ENCODE peak calls at places on chromosomes 13 and 19, in nine cellular contexts. One of them, this sample, is unnamed.

GRCh38 chr13:96011291-96011875 is 41.8 kb downstream of the UGGT2 start:
- DNase-seq in BE2C: no peak
- DNase-seq in fibroblast of pulmonary artery: no peak
- DNase-seq in colonic mucosa: no peak
- DNase-seq in lower lobe of right lung: no peak
- DNase-seq in cardiac muscle cell: no peak
- DNase-seq in tibial nerve: no peak
- DNase-seq in neural progenitor cell: no peak
- DNase-seq in fibroblast of lung: peak
- DNase-seq in this sample: no peak

GRCh38 chr13:113291997-113292862 is 4.8 kb upstream of the LAMP1 start:
- DNase-seq in BE2C: no peak
- DNase-seq in fibroblast of pulmonary artery: no peak
- DNase-seq in colonic mucosa: peak
- DNase-seq in lower lobe of right lung: peak
- DNase-seq in cardiac muscle cell: peak
- DNase-seq in tibial nerve: no peak
- DNase-seq in neural progenitor cell: peak
- DNase-seq in fibroblast of lung: peak
- DNase-seq in this sample: no peak

GRCh38 chr13:86788624-86789023 is 882.5 kb upstream of the SLITRK5 start:
- DNase-seq in BE2C: no peak
- DNase-seq in fibroblast of pulmonary artery: no peak
- DNase-seq in colonic mucosa: no peak
- DNase-seq in lower lobe of right lung: no peak
- DNase-seq in cardiac muscle cell: no peak
- DNase-seq in tibial nerve: no peak
- DNase-seq in neural progenitor cell: peak
- DNase-seq in fibroblast of lung: no peak
- DNase-seq in this sample: no peak

GRCh38 chr13:65472336-65472735 is 1757.8 kb downstream of the PCDH9 start:
- DNase-seq in BE2C: no peak
- DNase-seq in fibroblast of pulmonary artery: peak
- DNase-seq in colonic mucosa: no peak
- DNase-seq in lower lobe of right lung: no peak
- DNase-seq in cardiac muscle cell: no peak
- DNase-seq in tibial nerve: no peak
- DNase-seq in neural progenitor cell: no peak
- DNase-seq in fibroblast of lung: no peak
- DNase-seq in this sample: no peak

GRCh38 chr19:19352823-19353222 is 32.2 kb downstream of the MAU2 start:
- DNase-seq in BE2C: no peak
- DNase-seq in fibroblast of pulmonary artery: no peak
- DNase-seq in colonic mucosa: no peak
- DNase-seq in lower lobe of right lung: no peak
- DNase-seq in cardiac muscle cell: no peak
- DNase-seq in tibial nerve: no peak
- DNase-seq in neural progenitor cell: no peak
- DNase-seq in fibroblast of lung: no peak
- DNase-seq in this sample: no peak

GRCh38 chr13:24271611-24272451 is 37.5 kb upstream of the C1QTNF9 start:
- DNase-seq in BE2C: no peak
- DNase-seq in fibroblast of pulmonary artery: peak
- DNase-seq in colonic mucosa: peak
- DNase-seq in lower lobe of right lung: peak
- DNase-seq in cardiac muscle cell: no peak
- DNase-seq in tibial nerve: no peak
- DNase-seq in neural progenitor cell: peak
- DNase-seq in fibroblast of lung: peak
- DNase-seq in this sample: no peak

GRCh38 chr19:658916-659839 is 3.8 kb downstream of the RNF126 start:
- DNase-seq in BE2C: peak
- DNase-seq in fibroblast of pulmonary artery: no peak
- DNase-seq in colonic mucosa: no peak
- DNase-seq in lower lobe of right lung: no peak
- DNase-seq in cardiac muscle cell: no peak
- DNase-seq in tibial nerve: no peak
- DNase-seq in neural progenitor cell: no peak
- DNase-seq in fibroblast of lung: no peak
- DNase-seq in this sample: no peak

GRCh38 chr19:48746738-48747575 is at the start of gene IZUMO1:
- DNase-seq in BE2C: peak
- DNase-seq in fibroblast of pulmonary artery: peak
- DNase-seq in colonic mucosa: peak
- DNase-seq in lower lobe of right lung: peak
- DNase-seq in cardiac muscle cell: peak
- DNase-seq in tibial nerve: peak
- DNase-seq in neural progenitor cell: peak
- DNase-seq in fibroblast of lung: peak
- DNase-seq in this sample: peak

GRCh38 chr19:34188388-34188787 is 16.1 kb downstream of the LSM14A start:
- DNase-seq in BE2C: no peak
- DNase-seq in fibroblast of pulmonary artery: peak
- DNase-seq in colonic mucosa: no peak
- DNase-seq in lower lobe of right lung: no peak
- DNase-seq in cardiac muscle cell: no peak
- DNase-seq in tibial nerve: no peak
- DNase-seq in neural progenitor cell: no peak
- DNase-seq in fibroblast of lung: no peak
- DNase-seq in this sample: no peak

GRCh38 chr13:97141564-97142005 is 80.5 kb upstream of the MBNL2 start:
- DNase-seq in BE2C: peak
- DNase-seq in fibroblast of pulmonary artery: peak
- DNase-seq in colonic mucosa: peak
- DNase-seq in lower lobe of right lung: no peak
- DNase-seq in cardiac muscle cell: peak
- DNase-seq in tibial nerve: no peak
- DNase-seq in neural progenitor cell: peak
- DNase-seq in fibroblast of lung: peak
- DNase-seq in this sample: peak

GRCh38 chr13:20700288-20700687 is 3.2 kb upstream of the IL17D start:
- DNase-seq in BE2C: no peak
- DNase-seq in fibroblast of pulmonary artery: no peak
- DNase-seq in colonic mucosa: no peak
- DNase-seq in lower lobe of right lung: no peak
- DNase-seq in cardiac muscle cell: no peak
- DNase-seq in tibial nerve: no peak
- DNase-seq in neural progenitor cell: no peak
- DNase-seq in fibroblast of lung: no peak
- DNase-seq in this sample: no peak

GRCh38 chr13:50127017-50127725 is 111.9 kb downstream of the KCNRG start:
- DNase-seq in BE2C: no peak
- DNase-seq in fibroblast of pulmonary artery: peak
- DNase-seq in colonic mucosa: peak
- DNase-seq in lower lobe of right lung: peak
- DNase-seq in cardiac muscle cell: peak
- DNase-seq in tibial nerve: peak
- DNase-seq in neural progenitor cell: peak
- DNase-seq in fibroblast of lung: peak
- DNase-seq in this sample: no peak

DNA sequence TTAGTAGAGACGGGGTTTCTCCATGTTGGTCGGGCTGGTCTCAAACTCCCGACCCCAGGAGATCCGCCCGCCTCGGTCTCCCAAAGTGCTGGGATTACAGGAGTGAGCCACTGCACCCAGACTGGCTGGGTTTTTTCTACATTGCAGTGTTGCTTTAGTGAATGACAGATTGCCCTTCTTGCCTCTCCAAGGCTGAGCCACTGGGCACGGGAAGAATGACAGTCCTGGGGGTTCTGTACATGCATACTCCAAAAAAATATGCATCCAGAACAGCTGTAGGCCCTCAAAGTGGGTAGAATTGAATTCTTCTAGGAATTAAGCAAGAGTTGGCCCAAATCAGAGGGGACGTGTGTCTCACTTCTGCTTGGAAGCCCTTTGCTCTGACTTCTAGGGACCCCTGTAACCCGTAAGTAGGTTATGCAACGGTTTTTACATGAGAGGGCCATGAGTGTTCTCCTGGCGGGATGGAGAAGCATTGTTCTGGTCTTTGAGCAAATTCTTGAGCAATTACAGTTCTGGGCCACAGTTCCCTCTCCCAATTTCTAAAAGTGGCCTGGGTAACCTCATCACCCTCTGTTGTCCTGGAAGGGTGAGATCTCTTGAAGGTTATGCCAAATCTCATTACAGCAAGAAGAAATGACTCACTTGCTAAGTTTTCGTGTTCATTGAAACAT is 3.6 kb downstream of the ACTN4 start:
- DNase-seq in BE2C: no peak
- DNase-seq in fibroblast of pulmonary artery: peak
- DNase-seq in colonic mucosa: no peak
- DNase-seq in lower lobe of right lung: no peak
- DNase-seq in cardiac muscle cell: no peak
- DNase-seq in tibial nerve: no peak
- DNase-seq in neural progenitor cell: no peak
- DNase-seq in fibroblast of lung: peak
- DNase-seq in this sample: no peak
- H3K4me3 ChIP-seq in BE2C: no peak
- H3K4me3 ChIP-seq in fibroblast of pulmonary artery: peak
- H3K4me3 ChIP-seq in colonic mucosa: peak
- H3K4me3 ChIP-seq in lower lobe of right lung: peak
- H3K4me3 ChIP-seq in cardiac muscle cell: no peak
- H3K4me3 ChIP-seq in tibial nerve: peak
- H3K4me3 ChIP-seq in neural progenitor cell: no peak
- H3K4me3 ChIP-seq in fibroblast of lung: no peak
- H3K4me3 ChIP-seq in this sample: peak

GRCh38 chr13:57716295-57716694 is 84.8 kb downstream of the PCDH17 start:
- DNase-seq in BE2C: no peak
- DNase-seq in fibroblast of pulmonary artery: no peak
- DNase-seq in colonic mucosa: no peak
- DNase-seq in lower lobe of right lung: no peak
- DNase-seq in cardiac muscle cell: peak
- DNase-seq in tibial nerve: no peak
- DNase-seq in neural progenitor cell: no peak
- DNase-seq in fibroblast of lung: no peak
- DNase-seq in this sample: peak
- TF ChIP-seq CTCF in BE2C: peak
- TF ChIP-seq CTCF in fibroblast of pulmonary artery: no peak
- TF ChIP-seq CTCF in colonic mucosa: no peak
- TF ChIP-seq CTCF in lower lobe of right lung: peak
- TF ChIP-seq CTCF in cardiac muscle cell: no peak
- TF ChIP-seq CTCF in tibial nerve: no peak
- TF ChIP-seq CTCF in neural progenitor cell: peak
- TF ChIP-seq CTCF in fibroblast of lung: no peak
- TF ChIP-seq CTCF in this sample: peak

GRCh38 chr13:28027607-28028364 is 39.3 kb upstream of the URAD start:
- DNase-seq in BE2C: no peak
- DNase-seq in fibroblast of pulmonary artery: no peak
- DNase-seq in colonic mucosa: no peak
- DNase-seq in lower lobe of right lung: no peak
- DNase-seq in cardiac muscle cell: no peak
- DNase-seq in tibial nerve: no peak
- DNase-seq in neural progenitor cell: no peak
- DNase-seq in fibroblast of lung: no peak
- DNase-seq in this sample: no peak

GRCh38 chr13:28027070-28027469 is 38.6 kb upstream of the URAD start:
- DNase-seq in BE2C: no peak
- DNase-seq in fibroblast of pulmonary artery: no peak
- DNase-seq in colonic mucosa: no peak
- DNase-seq in lower lobe of right lung: no peak
- DNase-seq in cardiac muscle cell: no peak
- DNase-seq in tibial nerve: no peak
- DNase-seq in neural progenitor cell: no peak
- DNase-seq in fibroblast of lung: no peak
- DNase-seq in this sample: no peak

GRCh38 chr13:28031220-28031903 is 42.9 kb upstream of the URAD start:
- DNase-seq in BE2C: no peak
- DNase-seq in fibroblast of pulmonary artery: no peak
- DNase-seq in colonic mucosa: no peak
- DNase-seq in lower lobe of right lung: peak
- DNase-seq in cardiac muscle cell: no peak
- DNase-seq in tibial nerve: no peak
- DNase-seq in neural progenitor cell: no peak
- DNase-seq in fibroblast of lung: no peak
- DNase-seq in this sample: no peak

GRCh38 chr13:28022848-28023518 is 34.5 kb upstream of the URAD start:
- DNase-seq in BE2C: no peak
- DNase-seq in fibroblast of pulmonary artery: peak
- DNase-seq in colonic mucosa: no peak
- DNase-seq in lower lobe of right lung: no peak
- DNase-seq in cardiac muscle cell: peak
- DNase-seq in tibial nerve: no peak
- DNase-seq in neural progenitor cell: peak
- DNase-seq in fibroblast of lung: no peak
- DNase-seq in this sample: no peak

DNA sequence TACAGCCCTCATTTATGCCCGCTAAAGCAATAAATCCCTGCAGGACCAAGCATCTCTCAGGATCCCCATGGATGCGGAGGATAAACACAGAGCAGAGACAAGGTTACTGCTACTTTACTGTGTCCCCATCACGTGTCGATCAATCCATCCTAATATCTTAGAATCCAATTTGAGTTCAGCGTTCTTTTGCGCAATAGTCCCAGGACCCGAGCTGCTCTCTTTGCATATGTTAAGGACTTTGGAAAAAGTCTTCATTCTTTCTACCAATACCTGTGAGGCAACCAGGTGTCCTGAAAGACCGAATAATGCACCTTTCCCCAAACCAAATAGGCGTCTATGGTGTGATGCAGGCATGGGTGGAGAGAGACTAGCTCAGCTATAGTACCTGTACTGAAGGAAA is 38.0 kb upstream of the URAD start:
- DNase-seq in BE2C: no peak
- DNase-seq in fibroblast of pulmonary artery: no peak
- DNase-seq in colonic mucosa: no peak
- DNase-seq in lower lobe of right lung: no peak
- DNase-seq in cardiac muscle cell: no peak
- DNase-seq in tibial nerve: no peak
- DNase-seq in neural progenitor cell: no peak
- DNase-seq in fibroblast of lung: no peak
- DNase-seq in this sample: no peak
- H3K4me3 ChIP-seq in BE2C: no peak
- H3K4me3 ChIP-seq in fibroblast of pulmonary artery: no peak
- H3K4me3 ChIP-seq in colonic mucosa: no peak
- H3K4me3 ChIP-seq in lower lobe of right lung: no peak
- H3K4me3 ChIP-seq in cardiac muscle cell: no peak
- H3K4me3 ChIP-seq in tibial nerve: no peak
- H3K4me3 ChIP-seq in neural progenitor cell: no peak
- H3K4me3 ChIP-seq in fibroblast of lung: no peak
- H3K4me3 ChIP-seq in this sample: no peak

DNA sequence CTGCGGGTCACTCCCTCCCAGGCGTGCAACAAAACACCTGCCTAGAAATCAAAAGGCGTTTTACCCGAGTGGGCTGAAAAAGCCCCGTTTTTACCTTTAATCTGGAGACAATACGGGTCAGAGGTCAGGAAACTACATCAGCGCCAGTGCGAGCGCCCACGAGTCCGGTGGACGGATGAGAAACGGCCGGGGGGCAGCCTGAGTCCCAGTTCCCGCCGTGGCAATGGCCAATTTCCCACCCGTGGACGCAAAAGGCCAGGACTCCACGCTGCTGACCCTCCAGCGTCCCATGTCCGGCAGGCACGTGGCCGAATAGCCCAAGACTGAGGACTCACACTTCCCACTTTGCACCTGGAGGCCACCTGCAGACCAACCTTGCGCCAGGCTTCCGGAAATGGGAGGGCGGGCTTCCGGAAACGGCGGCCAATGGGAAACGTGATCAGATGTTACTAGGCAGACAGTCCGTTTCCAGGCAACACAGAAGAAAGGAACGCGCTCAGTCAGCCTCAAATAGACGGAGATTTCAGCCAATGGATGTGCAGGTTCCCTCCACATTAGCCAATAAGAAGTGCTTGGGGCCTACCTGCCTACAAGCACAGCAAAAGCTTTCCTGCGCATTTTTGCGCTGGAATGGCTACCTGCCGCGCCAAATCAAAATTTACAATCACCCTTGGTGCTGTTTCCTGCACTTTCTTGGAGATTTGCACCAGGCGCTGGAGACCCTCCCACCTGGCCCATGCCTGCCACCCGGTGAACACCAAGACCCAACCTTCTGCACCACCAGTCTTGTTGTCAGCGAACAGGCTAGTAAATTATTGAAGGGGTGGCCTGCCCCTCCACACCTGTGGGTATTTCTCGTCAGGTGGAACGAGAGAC is 47.4 kb downstream of the ZFP14 start:
- DNase-seq in BE2C: peak
- DNase-seq in fibroblast of pulmonary artery: peak
- DNase-seq in colonic mucosa: peak
- DNase-seq in lower lobe of right lung: peak
- DNase-seq in cardiac muscle cell: peak
- DNase-seq in tibial nerve: peak
- DNase-seq in neural progenitor cell: peak
- DNase-seq in fibroblast of lung: peak
- DNase-seq in this sample: peak
- TF ChIP-seq CTCF in BE2C: no peak
- TF ChIP-seq CTCF in fibroblast of pulmonary artery: no peak
- TF ChIP-seq CTCF in colonic mucosa: no peak
- TF ChIP-seq CTCF in lower lobe of right lung: no peak
- TF ChIP-seq CTCF in cardiac muscle cell: no peak
- TF ChIP-seq CTCF in tibial nerve: peak
- TF ChIP-seq CTCF in neural progenitor cell: peak
- TF ChIP-seq CTCF in fibroblast of lung: peak
- TF ChIP-seq CTCF in this sample: no peak